ENCODE peak calls at places on chromosomes 7 and 10, in seven cellular contexts. One of them, this sample, is unnamed.

GRCh38 chr10:72069751-72070501 is 18.4 kb downstream of the SPOCK2 start:
- DNase-seq in stomach: no peak
- DNase-seq in GDM1: peak; percentile 35
- DNase-seq in NCI-H1417: no peak
- DNase-seq in kidney glomerular epithelial cell: no peak
- DNase-seq in M059J: no peak
- DNase-seq in T-helper 9 cell: no peak
- DNase-seq in this sample: peak; percentile 44

GRCh38 chr7:116455009-116455408 is 44.5 kb upstream of the CAV2 start:
- DNase-seq in stomach: no peak
- DNase-seq in GDM1: no peak
- DNase-seq in NCI-H1417: no peak
- DNase-seq in kidney glomerular epithelial cell: no peak
- DNase-seq in M059J: peak; percentile 78
- DNase-seq in T-helper 9 cell: no peak
- DNase-seq in this sample: no peak

GRCh38 chr10:71938211-71938610 is 26.0 kb upstream of the CHST3 start:
- DNase-seq in stomach: no peak
- DNase-seq in GDM1: no peak
- DNase-seq in NCI-H1417: no peak
- DNase-seq in kidney glomerular epithelial cell: no peak
- DNase-seq in M059J: no peak
- DNase-seq in T-helper 9 cell: no peak
- DNase-seq in this sample: no peak

GRCh38 chr10:98425511-98426352 is 10.8 kb upstream of the PYROXD2 start:
- DNase-seq in stomach: peak; percentile 53
- DNase-seq in GDM1: peak; percentile 8
- DNase-seq in NCI-H1417: no peak
- DNase-seq in kidney glomerular epithelial cell: peak; percentile 1
- DNase-seq in M059J: peak; percentile 20
- DNase-seq in T-helper 9 cell: peak; percentile 16
- DNase-seq in this sample: no peak

GRCh38 chr7:106883627-106884026 is 18.5 kb downstream of the PIK3CG start:
- DNase-seq in stomach: no peak
- DNase-seq in GDM1: no peak
- DNase-seq in NCI-H1417: no peak
- DNase-seq in kidney glomerular epithelial cell: no peak
- DNase-seq in M059J: no peak
- DNase-seq in T-helper 9 cell: no peak
- DNase-seq in this sample: no peak

GRCh38 chr10:58326967-58327381 is 7.8 kb upstream of the UBE2D1 start:
- DNase-seq in stomach: no peak
- DNase-seq in GDM1: no peak
- DNase-seq in NCI-H1417: no peak
- DNase-seq in kidney glomerular epithelial cell: no peak
- DNase-seq in M059J: no peak
- DNase-seq in T-helper 9 cell: no peak
- DNase-seq in this sample: no peak

GRCh38 chr7:110591341-110591740 is 499.6 kb upstream of the LRRN3 start:
- DNase-seq in stomach: no peak
- DNase-seq in GDM1: no peak
- DNase-seq in NCI-H1417: no peak
- DNase-seq in kidney glomerular epithelial cell: no peak
- DNase-seq in M059J: no peak
- DNase-seq in T-helper 9 cell: no peak
- DNase-seq in this sample: no peak

GRCh38 chr10:986137-986825 is 2.0 kb upstream of the GTPBP4 start:
- DNase-seq in stomach: peak; percentile 86
- DNase-seq in GDM1: no peak
- DNase-seq in NCI-H1417: peak; percentile 78
- DNase-seq in kidney glomerular epithelial cell: peak; percentile 31
- DNase-seq in M059J: peak; percentile 65
- DNase-seq in T-helper 9 cell: no peak
- DNase-seq in this sample: no peak

GRCh38 chr10:119860866-119861601 is 11.6 kb downstream of the MCMBP start:
- DNase-seq in stomach: no peak
- DNase-seq in GDM1: no peak
- DNase-seq in NCI-H1417: no peak
- DNase-seq in kidney glomerular epithelial cell: no peak
- DNase-seq in M059J: no peak
- DNase-seq in T-helper 9 cell: no peak
- DNase-seq in this sample: no peak

GRCh38 chr10:275680-276079 is 140.4 kb downstream of the ZMYND11 start:
- DNase-seq in stomach: peak; percentile 16
- DNase-seq in GDM1: no peak
- DNase-seq in NCI-H1417: no peak
- DNase-seq in kidney glomerular epithelial cell: no peak
- DNase-seq in M059J: no peak
- DNase-seq in T-helper 9 cell: no peak
- DNase-seq in this sample: no peak